ENCODE peak calls at places on chromosomes 16 and 17, in eight cellular contexts. G, J, K, P, U, R, C and S are unnamed samples.

GRCh38 chr17:42891539-42892152 is 9.0 kb upstream of the G6PC1 start:
- DNase-seq in G (no peak), J (no peak), K (peak; percentile 28), P (no peak), U (no peak), R (no peak), C (no peak), S (no peak)

GRCh38 chr16:22347100-22347820 is 27.2 kb downstream of the CDR2 start:
- DNase-seq in G (no peak), J (no peak), K (no peak), P (no peak), U (no peak), R (no peak), C (no peak), S (no peak)

GRCh38 chr17:7840875-7841274 is 6.9 kb downstream of the KDM6B start:
- DNase-seq in G (no peak), J (no peak), K (no peak), P (no peak), U (no peak), R (no peak), C (no peak), S (no peak)

GRCh38 chr16:54174201-54174600 is 112.4 kb downstream of the IRX3 start:
- DNase-seq in G (no peak), J (no peak), K (no peak), P (no peak), U (no peak), R (no peak), C (no peak), S (no peak)

GRCh38 chr17:37301288-37301687 is 74.5 kb upstream of the C17orf78 start:
- DNase-seq in G (no peak), J (no peak), K (peak; percentile 36), P (peak; percentile 17), U (no peak), R (no peak), C (no peak), S (no peak)

GRCh38 chr16:17408296-17408695 is 62.5 kb downstream of the XYLT1 start:
- DNase-seq in G (no peak), J (no peak), K (peak; percentile 77), P (no peak), U (no peak), R (no peak), C (no peak), S (no peak)

GRCh38 chr17:45200701-45201100 is 21.0 kb upstream of the FMNL1 start:
- DNase-seq in G (no peak), J (no peak), K (peak; percentile 20), P (no peak), U (no peak), R (no peak), C (no peak), S (no peak)

GRCh38 chr17:60916043-60916442 is 238.4 kb downstream of the BCAS3 start:
- DNase-seq in G (no peak), J (no peak), K (no peak), P (no peak), U (no peak), R (no peak), C (no peak), S (no peak)

GRCh38 chr16:8756755-8757154 is 40.7 kb downstream of the TMEM186 start:
- DNase-seq in G (no peak), J (no peak), K (no peak), P (no peak), U (no peak), R (no peak), C (no peak), S (peak; percentile 9)

GRCh38 chr16:57676624-57677085 is 8.5 kb downstream of the ADGRG3 start:
- DNase-seq in G (no peak), J (no peak), K (no peak), P (no peak), U (no peak), R (no peak), C (no peak), S (no peak)

GRCh38 chr16:200388-200787 is 20.1 kb downstream of the HBQ1 start:
- DNase-seq in G (no peak), J (no peak), K (peak; percentile 71), P (no peak), U (no peak), R (no peak), C (no peak), S (no peak)

GRCh38 chr17:70271672-70272071 is 102.3 kb downstream of the KCNJ2 start:
- DNase-seq in G (no peak), J (no peak), K (no peak), P (no peak), U (no peak), R (no peak), C (no peak), S (no peak)

GRCh38 chr17:13601776-13602551 is at the start of gene HS3ST3A1:
- DNase-seq in G (no peak), J (no peak), K (peak; percentile 85), P (peak; percentile 5), U (no peak), R (no peak), C (peak; percentile 73), S (peak; percentile 78)

GRCh38 chr17:49508061-49508865 is 13.2 kb downstream of the NGFR start:
- DNase-seq in G (no peak), J (peak; percentile 85), K (peak; percentile 58), P (peak; percentile 90), U (no peak), R (no peak), C (no peak), S (no peak)

GRCh38 chr17:66661411-66661843 is 173.5 kb upstream of the CACNG5 start:
- DNase-seq in G (no peak), J (no peak), K (peak; percentile 11), P (peak; percentile 30), U (no peak), R (no peak), C (no peak), S (no peak)

GRCh38 chr17:33464669-33465275 is 171.7 kb upstream of the ASIC2 start:
- DNase-seq in G (no peak), J (no peak), K (no peak), P (no peak), U (no peak), R (no peak), C (no peak), S (no peak)

GRCh38 chr17:69744512-69745098 is 330.1 kb downstream of the MAP2K6 start:
- DNase-seq in G (no peak), J (no peak), K (no peak), P (no peak), U (peak; percentile 64), R (no peak), C (no peak), S (no peak)

GRCh38 chr16:14003119-14003570 is 68.0 kb upstream of the MRTFB start:
- DNase-seq in G (no peak), J (peak; percentile 63), K (peak; percentile 47), P (peak; percentile 47), U (peak; percentile 71), R (no peak), C (peak; percentile 65), S (peak; percentile 72)

GRCh38 chr16:17998550-17998949 is 338.0 kb downstream of the NPIPA8 start:
- DNase-seq in G (no peak), J (no peak), K (no peak), P (no peak), U (no peak), R (no peak), C (no peak), S (no peak)

GRCh38 chr17:50588391-50589111 is 28.0 kb downstream of the CACNA1G start:
- DNase-seq in G (no peak), J (no peak), K (no peak), P (no peak), U (no peak), R (no peak), C (no peak), S (no peak)

GRCh38 chr17:17127730-17128291 is 78.3 kb downstream of the PLD6 start:
- DNase-seq in G (no peak), J (no peak), K (no peak), P (no peak), U (no peak), R (no peak), C (no peak), S (peak; percentile 69)

GRCh38 chr17:43840814-43841213 is 6.2 kb upstream of the CD300LG start:
- DNase-seq in G (no peak), J (no peak), K (no peak), P (no peak), U (no peak), R (no peak), C (no peak), S (no peak)

GRCh38 chr17:82332669-82333278 is 792 bp downstream of the SECTM1 start:
- DNase-seq in G (no peak), J (no peak), K (peak; percentile 47), P (no peak), U (peak; percentile 76), R (peak; percentile 36), C (no peak), S (peak; percentile 92)

GRCh38 chr16:50744911-50745310 is 3.0 kb downstream of the CYLD start:
- DNase-seq in G (no peak), J (no peak), K (no peak), P (no peak), U (no peak), R (no peak), C (no peak), S (no peak)

GRCh38 chr17:64240741-64241347 is 22.2 kb downstream of the TEX2 start:
- DNase-seq in G (no peak), J (no peak), K (peak; percentile 97), P (peak; percentile 10), U (peak; percentile 70), R (no peak), C (no peak), S (no peak)

GRCh38 chr16:69240336-69240735 is 53.4 kb downstream of the SNTB2 start:
- DNase-seq in G (no peak), J (no peak), K (peak; percentile 52), P (no peak), U (no peak), R (no peak), C (no peak), S (no peak)

GRCh38 chr17:67712375-67712774 is 5.4 kb upstream of the NOL11 start:
- DNase-seq in G (no peak), J (no peak), K (no peak), P (no peak), U (no peak), R (no peak), C (no peak), S (no peak)

GRCh38 chr16:85153656-85154091 is 41.4 kb upstream of the CIBAR2 start:
- DNase-seq in G (no peak), J (no peak), K (no peak), P (no peak), U (no peak), R (no peak), C (no peak), S (no peak)